ENCODE peak calls at places on chromosomes 7 and 10, in seven cellular contexts. One of them, this sample, is unnamed. For H3K4me1, the result is how much of the 10 kb centered on the place peaks cover.

GRCh38 chr10:116132716-116133420 is 140.1 kb downstream of the GFRA1 start:
- DNase-seq in GM23248: no peak
- DNase-seq in ovary: no peak
- DNase-seq in neural progenitor cell: no peak
- DNase-seq in upper lobe of left lung: no peak
- DNase-seq in A549: no peak
- DNase-seq in left ventricle myocardium inferior: no peak
- DNase-seq in this sample: no peak

GRCh38 chr7:23334482-23335056 is 35.4 kb downstream of the MALSU1 start:
- DNase-seq in GM23248: peak
- DNase-seq in upper lobe of left lung: peak
- DNase-seq in A549: peak
- DNase-seq in neural progenitor cell: no peak
- DNase-seq in ovary: peak
- DNase-seq in left ventricle myocardium inferior: no peak
- DNase-seq in this sample: no peak

GRCh38 chr7:2129376-2130375 is 103.1 kb downstream of the MAD1L1 start:
- DNase-seq in A549: no peak
- DNase-seq in neural progenitor cell: no peak
- DNase-seq in ovary: no peak
- DNase-seq in left ventricle myocardium inferior: no peak
- DNase-seq in GM23248: no peak
- DNase-seq in upper lobe of left lung: no peak
- DNase-seq in this sample: no peak

GRCh38 chr10:12634532-12634931 is 285.2 kb downstream of the CAMK1D start:
- DNase-seq in neural progenitor cell: peak
- DNase-seq in left ventricle myocardium inferior: no peak
- DNase-seq in GM23248: peak
- DNase-seq in ovary: no peak
- DNase-seq in upper lobe of left lung: no peak
- DNase-seq in A549: no peak
- DNase-seq in this sample: no peak

GRCh38 chr7:157502701-157503111 is 165.9 kb downstream of the DNAJB6 start:
- DNase-seq in GM23248: peak
- DNase-seq in A549: no peak
- DNase-seq in left ventricle myocardium inferior: no peak
- DNase-seq in neural progenitor cell: no peak
- DNase-seq in ovary: no peak
- DNase-seq in upper lobe of left lung: peak
- DNase-seq in this sample: no peak

GRCh38 chr7:6252310-6252709 is 20.1 kb downstream of the CYTH3 start:
- DNase-seq in upper lobe of left lung: no peak
- DNase-seq in ovary: no peak
- DNase-seq in A549: no peak
- DNase-seq in left ventricle myocardium inferior: no peak
- DNase-seq in neural progenitor cell: no peak
- DNase-seq in GM23248: peak
- DNase-seq in this sample: no peak

GRCh38 chr7:34357068-34357467 is 300.9 kb upstream of the NPSR1 start:
- DNase-seq in GM23248: no peak
- DNase-seq in A549: no peak
- DNase-seq in upper lobe of left lung: no peak
- DNase-seq in neural progenitor cell: no peak
- DNase-seq in left ventricle myocardium inferior: no peak
- DNase-seq in ovary: no peak
- DNase-seq in this sample: no peak

GRCh38 chr7:113085781-113086390 is 741 bp downstream of the GPR85 start:
- DNase-seq in ovary: no peak
- DNase-seq in neural progenitor cell: peak
- DNase-seq in upper lobe of left lung: no peak
- DNase-seq in GM23248: peak
- DNase-seq in left ventricle myocardium inferior: no peak
- DNase-seq in A549: no peak
- DNase-seq in this sample: no peak

GRCh38 chr7:38367301-38367700 is 93.9 kb upstream of the TARP start:
- DNase-seq in GM23248: no peak
- DNase-seq in left ventricle myocardium inferior: no peak
- DNase-seq in ovary: no peak
- DNase-seq in neural progenitor cell: no peak
- DNase-seq in A549: no peak
- DNase-seq in upper lobe of left lung: no peak
- DNase-seq in this sample: no peak

GRCh38 chr7:44538093-44538797 is 2.9 kb downstream of the NPC1L1 start:
- DNase-seq in neural progenitor cell: no peak
- DNase-seq in ovary: no peak
- DNase-seq in GM23248: no peak
- DNase-seq in upper lobe of left lung: no peak
- DNase-seq in left ventricle myocardium inferior: no peak
- DNase-seq in A549: no peak
- DNase-seq in this sample: no peak

GRCh38 chr7:151491859-151492258 is 27.8 kb downstream of the RHEB start:
- DNase-seq in A549: peak
- DNase-seq in neural progenitor cell: no peak
- DNase-seq in upper lobe of left lung: no peak
- DNase-seq in ovary: no peak
- DNase-seq in GM23248: peak
- DNase-seq in left ventricle myocardium inferior: no peak
- DNase-seq in this sample: no peak

GRCh38 chr10:13144814-13145213 is 16.5 kb upstream of the MCM10 start:
- DNase-seq in GM23248: no peak
- DNase-seq in A549: no peak
- DNase-seq in upper lobe of left lung: no peak
- DNase-seq in left ventricle myocardium inferior: no peak
- DNase-seq in neural progenitor cell: no peak
- DNase-seq in ovary: no peak
- DNase-seq in this sample: no peak

GRCh38 chr7:99106411-99106810 is 37.5 kb downstream of the SMURF1 start:
- DNase-seq in ovary: peak
- DNase-seq in A549: no peak
- DNase-seq in left ventricle myocardium inferior: no peak
- DNase-seq in GM23248: no peak
- DNase-seq in neural progenitor cell: peak
- DNase-seq in upper lobe of left lung: no peak
- DNase-seq in this sample: no peak

GRCh38 chr7:99106869-99107268 is 37.0 kb downstream of the SMURF1 start:
- DNase-seq in left ventricle myocardium inferior: no peak
- DNase-seq in neural progenitor cell: no peak
- DNase-seq in upper lobe of left lung: no peak
- DNase-seq in GM23248: peak
- DNase-seq in A549: no peak
- DNase-seq in ovary: no peak
- DNase-seq in this sample: no peak

GRCh38 chr7:99102809-99103690 is 40.9 kb downstream of the SMURF1 start:
- DNase-seq in GM23248: peak
- DNase-seq in A549: peak
- DNase-seq in ovary: no peak
- DNase-seq in upper lobe of left lung: no peak
- DNase-seq in neural progenitor cell: no peak
- DNase-seq in left ventricle myocardium inferior: no peak
- DNase-seq in this sample: no peak

GRCh38 chr7:99104631-99105030 is 39.3 kb downstream of the SMURF1 start:
- DNase-seq in neural progenitor cell: no peak
- DNase-seq in upper lobe of left lung: no peak
- DNase-seq in GM23248: no peak
- DNase-seq in left ventricle myocardium inferior: no peak
- DNase-seq in ovary: no peak
- DNase-seq in A549: no peak
- DNase-seq in this sample: no peak

GRCh38 chr7:99105756-99106155 is 38.2 kb downstream of the SMURF1 start:
- DNase-seq in ovary: no peak
- DNase-seq in upper lobe of left lung: no peak
- DNase-seq in GM23248: no peak
- DNase-seq in left ventricle myocardium inferior: no peak
- DNase-seq in A549: no peak
- DNase-seq in neural progenitor cell: no peak
- DNase-seq in this sample: no peak
- H3K4me1 ChIP-seq in ovary: under half
- H3K4me1 ChIP-seq in upper lobe of left lung: under half
- H3K4me1 ChIP-seq in GM23248: half or more
- H3K4me1 ChIP-seq in left ventricle myocardium inferior: under half
- H3K4me1 ChIP-seq in A549: half or more
- H3K4me1 ChIP-seq in neural progenitor cell: under half
- H3K4me1 ChIP-seq in this sample: under half

DNA sequence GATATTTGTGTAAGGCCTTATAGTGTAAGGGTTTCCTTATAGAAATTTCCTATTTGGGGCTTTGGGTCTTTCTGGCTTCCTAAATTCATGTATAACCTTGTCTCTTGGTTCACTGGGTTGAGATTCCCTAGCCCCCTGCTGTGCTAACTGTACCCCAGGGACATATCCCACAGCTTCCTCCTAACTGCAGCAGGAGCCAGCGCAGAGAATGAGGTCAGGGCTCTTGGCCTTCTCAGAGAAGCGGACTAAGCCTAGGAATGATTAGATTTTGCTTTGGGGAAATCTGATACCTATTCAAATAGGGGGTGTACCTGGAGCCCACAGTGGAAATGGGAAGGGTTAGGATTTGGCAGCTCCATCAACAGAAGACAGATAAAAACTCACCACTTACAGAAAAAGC is 138.1 kb upstream of the EFCAB10 start:
- DNase-seq in left ventricle myocardium inferior: no peak
- DNase-seq in GM23248: no peak
- DNase-seq in A549: no peak
- DNase-seq in ovary: no peak
- DNase-seq in upper lobe of left lung: no peak
- DNase-seq in neural progenitor cell: peak
- DNase-seq in this sample: no peak
- H3K4me1 ChIP-seq in left ventricle myocardium inferior: under half
- H3K4me1 ChIP-seq in GM23248: under half
- H3K4me1 ChIP-seq in A549: under half
- H3K4me1 ChIP-seq in ovary: under half
- H3K4me1 ChIP-seq in upper lobe of left lung: under half
- H3K4me1 ChIP-seq in neural progenitor cell: under half
- H3K4me1 ChIP-seq in this sample: under half

DNA sequence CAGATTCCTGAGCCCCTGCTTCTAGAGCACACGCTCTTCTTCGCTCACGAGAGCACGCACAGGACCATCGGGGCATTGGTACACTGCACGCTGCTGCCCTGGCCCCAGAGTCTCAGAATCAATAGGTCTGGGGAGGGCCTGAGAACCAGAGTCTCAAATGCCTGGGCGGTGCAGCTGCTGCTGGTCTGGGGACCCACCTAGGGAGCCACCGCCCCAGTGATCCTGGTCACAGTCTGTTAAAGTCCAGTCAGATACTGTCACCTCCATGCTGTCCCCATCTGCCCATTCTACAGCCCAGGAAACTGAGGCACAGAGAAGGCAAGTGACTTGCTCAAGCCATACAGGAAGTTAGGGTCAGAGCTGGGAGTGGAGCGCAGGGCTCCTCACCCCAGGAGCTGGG is 38.0 kb downstream of the ZCCHC24 start:
- DNase-seq in neural progenitor cell: no peak
- DNase-seq in A549: no peak
- DNase-seq in ovary: no peak
- DNase-seq in GM23248: no peak
- DNase-seq in left ventricle myocardium inferior: no peak
- DNase-seq in upper lobe of left lung: no peak
- DNase-seq in this sample: peak
- H3K4me1 ChIP-seq in neural progenitor cell: under half
- H3K4me1 ChIP-seq in A549: under half
- H3K4me1 ChIP-seq in ovary: half or more
- H3K4me1 ChIP-seq in GM23248: half or more
- H3K4me1 ChIP-seq in left ventricle myocardium inferior: under half
- H3K4me1 ChIP-seq in upper lobe of left lung: half or more
- H3K4me1 ChIP-seq in this sample: under half

GRCh38 chr10:74047871-74048270 is 50.0 kb downstream of the VCL start:
- DNase-seq in left ventricle myocardium inferior: no peak
- DNase-seq in GM23248: peak
- DNase-seq in A549: no peak
- DNase-seq in neural progenitor cell: no peak
- DNase-seq in upper lobe of left lung: peak
- DNase-seq in ovary: no peak
- DNase-seq in this sample: no peak

GRCh38 chr10:74040200-74041126 is 42.5 kb downstream of the VCL start:
- DNase-seq in neural progenitor cell: no peak
- DNase-seq in ovary: no peak
- DNase-seq in GM23248: no peak
- DNase-seq in left ventricle myocardium inferior: no peak
- DNase-seq in upper lobe of left lung: no peak
- DNase-seq in A549: no peak
- DNase-seq in this sample: no peak

GRCh38 chr10:74047304-74047703 is 49.4 kb downstream of the VCL start:
- DNase-seq in left ventricle myocardium inferior: no peak
- DNase-seq in A549: no peak
- DNase-seq in GM23248: peak
- DNase-seq in upper lobe of left lung: no peak
- DNase-seq in ovary: no peak
- DNase-seq in neural progenitor cell: no peak
- DNase-seq in this sample: no peak

GRCh38 chr10:74048433-74048832 is 50.5 kb downstream of the VCL start:
- DNase-seq in GM23248: no peak
- DNase-seq in A549: no peak
- DNase-seq in left ventricle myocardium inferior: no peak
- DNase-seq in neural progenitor cell: no peak
- DNase-seq in upper lobe of left lung: no peak
- DNase-seq in ovary: no peak
- DNase-seq in this sample: no peak

GRCh38 chr10:74044419-74044818 is 46.5 kb downstream of the VCL start:
- DNase-seq in A549: no peak
- DNase-seq in ovary: no peak
- DNase-seq in left ventricle myocardium inferior: no peak
- DNase-seq in upper lobe of left lung: no peak
- DNase-seq in neural progenitor cell: no peak
- DNase-seq in GM23248: no peak
- DNase-seq in this sample: no peak
- H3K4me1 ChIP-seq in A549: under half
- H3K4me1 ChIP-seq in ovary: under half
- H3K4me1 ChIP-seq in left ventricle myocardium inferior: half or more
- H3K4me1 ChIP-seq in upper lobe of left lung: under half
- H3K4me1 ChIP-seq in neural progenitor cell: under half
- H3K4me1 ChIP-seq in GM23248: half or more
- H3K4me1 ChIP-seq in this sample: under half

GRCh38 chr10:102801496-102801895 is 35.7 kb downstream of the CYP17A1 start:
- DNase-seq in neural progenitor cell: no peak
- DNase-seq in upper lobe of left lung: no peak
- DNase-seq in A549: no peak
- DNase-seq in GM23248: no peak
- DNase-seq in left ventricle myocardium inferior: no peak
- DNase-seq in ovary: no peak
- DNase-seq in this sample: peak
- H3K4me1 ChIP-seq in neural progenitor cell: under half
- H3K4me1 ChIP-seq in upper lobe of left lung: half or more
- H3K4me1 ChIP-seq in A549: under half
- H3K4me1 ChIP-seq in GM23248: under half
- H3K4me1 ChIP-seq in left ventricle myocardium inferior: half or more
- H3K4me1 ChIP-seq in ovary: under half
- H3K4me1 ChIP-seq in this sample: under half